ENCODE peak calls at places on chromosomes 2 and 18, in ten cellular contexts. V is head of caudate nucleus; R is skeletal muscle cell; C is stomach; O is sciatic nerve; Y is A549; N is EH; S is amniotic stem cell; J is ovary; X is activated CD4-positive, alpha-beta T cell treated with anti-CD3 and anti-CD28 coated beads, Interleukin-2, amount 10 ng/mL, durations not matched to agents 7 days and 5 days. Z is an unnamed sample.

GRCh38 chr2:226756131-226756530 is 43.5 kb downstream of the IRS1 start:
- DNase-seq in V (no peak), R (peak), C (no peak), O (no peak), Y (peak), N (peak), S (no peak), J (no peak), X (no peak), Z (no peak)

GRCh38 chr2:149562304-149562703 is 25.3 kb downstream of the MMADHC start:
- DNase-seq in V (no peak), R (no peak), C (no peak), O (no peak), Y (no peak), N (peak), S (no peak), J (no peak), X (no peak), Z (no peak)

GRCh38 chr2:53455094-53455493 is 312.5 kb upstream of the CHAC2 start:
- DNase-seq in V (no peak), R (no peak), C (no peak), O (no peak), Y (no peak), N (peak), S (no peak), J (no peak), X (no peak), Z (no peak)

GRCh38 chr2:228065686-228066085 is 115.8 kb downstream of the SPHKAP start:
- DNase-seq in V (no peak), R (no peak), C (no peak), O (no peak), Y (no peak), N (peak), S (no peak), J (no peak), X (no peak), Z (no peak)

GRCh38 chr2:172597191-172597842 is 41.4 kb downstream of the PDK1 start:
- DNase-seq in V (no peak), R (no peak), C (no peak), O (no peak), Y (no peak), N (no peak), S (no peak), J (no peak), X (no peak), Z (no peak)

GRCh38 chr18:13612111-13612997 is 114.0 kb downstream of the FAM210A start:
- DNase-seq in V (peak), R (no peak), C (peak), O (no peak), Y (no peak), N (no peak), S (no peak), J (no peak), X (peak), Z (peak)

GRCh38 chr2:88669371-88670214 is 21.9 kb upstream of the RPIA start:
- DNase-seq in V (no peak), R (no peak), C (peak), O (no peak), Y (peak), N (peak), S (no peak), J (no peak), X (peak), Z (peak)

GRCh38 chr2:149042881-149043280 is 4.4 kb downstream of the LYPD6B start:
- DNase-seq in V (no peak), R (no peak), C (no peak), O (no peak), Y (no peak), N (peak), S (no peak), J (no peak), X (no peak), Z (no peak)

GRCh38 chr2:222483513-222484039 is 59.2 kb downstream of the SGPP2 start:
- DNase-seq in V (peak), R (no peak), C (no peak), O (no peak), Y (no peak), N (no peak), S (no peak), J (no peak), X (no peak), Z (no peak)

GRCh38 chr2:155404433-155405002 is 706.0 kb downstream of the KCNJ3 start:
- DNase-seq in V (no peak), R (no peak), C (no peak), O (no peak), Y (no peak), N (no peak), S (no peak), J (no peak), X (no peak), Z (no peak)

GRCh38 chr2:226187601-226188000 is 612.0 kb downstream of the IRS1 start:
- DNase-seq in V (no peak), R (peak), C (no peak), O (no peak), Y (no peak), N (peak), S (peak), J (no peak), X (no peak), Z (no peak)

GRCh38 chr2:75614062-75614710 is 32.4 kb upstream of the MRPL19 start:
- DNase-seq in V (no peak), R (no peak), C (no peak), O (no peak), Y (no peak), N (peak), S (no peak), J (no peak), X (no peak), Z (no peak)

GRCh38 chr18:59546164-59546563 is 151.1 kb downstream of the CCBE1 start:
- DNase-seq in V (no peak), R (peak), C (no peak), O (no peak), Y (no peak), N (peak), S (no peak), J (no peak), X (no peak), Z (no peak)

GRCh38 chr2:120298173-120298835 is 45.7 kb downstream of the RALB start:
- DNase-seq in V (no peak), R (no peak), C (no peak), O (no peak), Y (no peak), N (peak), S (no peak), J (no peak), X (no peak), Z (no peak)

GRCh38 chr2:239912938-239913631 is 112.1 kb downstream of the NDUFA10 start:
- DNase-seq in V (no peak), R (no peak), C (peak), O (no peak), Y (no peak), N (no peak), S (no peak), J (no peak), X (no peak), Z (no peak)

GRCh38 chr18:68267583-68267982 is 447.3 kb downstream of the TMX3 start:
- DNase-seq in V (no peak), R (peak), C (no peak), O (no peak), Y (no peak), N (peak), S (peak), J (no peak), X (no peak), Z (no peak)

GRCh38 chr2:63861220-63861822 is 19.6 kb downstream of the UGP2 start:
- DNase-seq in V (peak), R (no peak), C (peak), O (peak), Y (peak), N (peak), S (peak), J (no peak), X (peak), Z (peak)

GRCh38 chr2:86807462-86808275 is 17.0 kb upstream of the CD8A start:
- DNase-seq in V (peak), R (no peak), C (peak), O (no peak), Y (peak), N (peak), S (no peak), J (peak), X (no peak), Z (peak)

GRCh38 chr2:9631976-9632700 is 1.3 kb upstream of the YWHAQ start:
- DNase-seq in V (no peak), R (peak), C (no peak), O (no peak), Y (no peak), N (peak), S (no peak), J (no peak), X (no peak), Z (no peak)

GRCh38 chr2:172307800-172308199 is 119.6 kb upstream of the ITGA6 start:
- DNase-seq in V (no peak), R (no peak), C (peak), O (peak), Y (no peak), N (peak), S (no peak), J (no peak), X (no peak), Z (no peak)

GRCh38 chr2:181104512-181105121 is 124.2 kb downstream of the UBE2E3 start:
- DNase-seq in V (no peak), R (peak), C (no peak), O (no peak), Y (peak), N (peak), S (peak), J (no peak), X (peak), Z (no peak)

GRCh38 chr2:21966139-21966538 is 842.4 kb downstream of the TDRD15 start:
- DNase-seq in V (no peak), R (peak), C (no peak), O (no peak), Y (no peak), N (peak), S (no peak), J (no peak), X (no peak), Z (no peak)

GRCh38 chr18:78073275-78073674 is 823.6 kb downstream of the GALR1 start:
- DNase-seq in V (no peak), R (no peak), C (no peak), O (no peak), Y (no peak), N (no peak), S (no peak), J (no peak), X (no peak), Z (no peak)

GRCh38 chr2:1266311-1266710 is 147.0 kb upstream of the TPO start:
- DNase-seq in V (no peak), R (no peak), C (no peak), O (no peak), Y (no peak), N (no peak), S (no peak), J (no peak), X (no peak), Z (no peak)

GRCh38 chr18:41126541-41127235 is 828.3 kb upstream of the PIK3C3 start:
- DNase-seq in V (no peak), R (no peak), C (no peak), O (no peak), Y (no peak), N (peak), S (peak), J (no peak), X (no peak), Z (no peak)

GRCh38 chr2:29610569-29610968 is 310.8 kb downstream of the ALK start:
- DNase-seq in V (no peak), R (no peak), C (no peak), O (no peak), Y (no peak), N (no peak), S (no peak), J (no peak), X (no peak), Z (no peak)

GRCh38 chr2:119756837-119757236 is 2.9 kb upstream of the PTPN4 start:
- DNase-seq in V (no peak), R (peak), C (peak), O (peak), Y (no peak), N (peak), S (peak), J (peak), X (no peak), Z (peak)

GRCh38 chr2:46954951-46955571 is 39.5 kb upstream of the MCFD2 start:
- DNase-seq in V (no peak), R (peak), C (peak), O (peak), Y (peak), N (peak), S (peak), J (peak), X (no peak), Z (no peak)

GRCh38 chr18:76709659-76710645 is 112.4 kb upstream of the ZNF236 start:
- DNase-seq in V (peak), R (no peak), C (peak), O (peak), Y (peak), N (peak), S (peak), J (peak), X (peak), Z (peak)

GRCh38 chr2:79935771-79936657 is 368.5 kb downstream of the LRRTM1 start:
- DNase-seq in V (peak), R (peak), C (peak), O (no peak), Y (peak), N (peak), S (peak), J (no peak), X (peak), Z (no peak)

GRCh38 chr18:49920731-49921130 is 107.4 kb upstream of the ACAA2 start:
- DNase-seq in V (no peak), R (peak), C (no peak), O (no peak), Y (no peak), N (peak), S (no peak), J (no peak), X (no peak), Z (no peak)

GRCh38 chr18:42576141-42576540 is 539.3 kb downstream of the RIT2 start:
- DNase-seq in V (no peak), R (no peak), C (no peak), O (no peak), Y (no peak), N (no peak), S (no peak), J (no peak), X (no peak), Z (no peak)

GRCh38 chr2:9008951-9009664 is 5.6 kb upstream of the MBOAT2 start:
- DNase-seq in V (no peak), R (no peak), C (no peak), O (no peak), Y (no peak), N (no peak), S (no peak), J (no peak), X (no peak), Z (no peak)